ENCODE peak calls at places on chromosomes 12 and 14, in four cellular contexts. K is AG10803, N is stomach, E is brain microvascular endothelial cell. I is an unnamed sample.

GRCh38 chr12:123398177-123398916 is 14.4 kb downstream of the KMT5A start:
- DNase-seq in K (peak), N (peak), E (peak), I (peak)

GRCh38 chr12:105706321-105706972 is 376.0 kb downstream of the C12orf75 start:
- DNase-seq in K (peak), N (no peak), E (peak), I (peak)

GRCh38 chr12:48307269-48307668 is 43.5 kb downstream of the ZNF641 start:
- DNase-seq in K (no peak), N (no peak), E (no peak), I (no peak)

GRCh38 chr14:65813760-65814387 is 401.3 kb downstream of the FUT8 start:
- DNase-seq in K (no peak), N (no peak), E (no peak), I (no peak)

GRCh38 chr12:119129827-119130434 is 48.8 kb upstream of the HSPB8 start:
- DNase-seq in K (no peak), N (no peak), E (no peak), I (no peak)

GRCh38 chr14:51386411-51386810 is 146.4 kb downstream of the TMX1 start:
- DNase-seq in K (no peak), N (no peak), E (no peak), I (no peak)

GRCh38 chr12:112261559-112261958 is 120.7 kb downstream of the HECTD4 start:
- DNase-seq in K (no peak), N (no peak), E (no peak), I (no peak)

GRCh38 chr14:102993523-102993922 is 63.8 kb downstream of the CDC42BPB start:
- DNase-seq in K (peak), N (no peak), E (peak), I (peak)

GRCh38 chr12:14836336-14837210 is 6.8 kb downstream of the ART4 start:
- DNase-seq in K (peak), N (no peak), E (peak), I (peak)

GRCh38 chr14:26863736-26864135 is 265.9 kb upstream of the NOVA1 start:
- DNase-seq in K (peak), N (no peak), E (no peak), I (peak)

GRCh38 chr12:95216704-95217376 is 427 bp downstream of the FGD6 start:
- DNase-seq in K (no peak), N (no peak), E (no peak), I (no peak)

GRCh38 chr14:90547250-90547649 is 150.4 kb downstream of the CALM1 start:
- DNase-seq in K (no peak), N (no peak), E (no peak), I (no peak)

GRCh38 chr12:130504836-130505175 is 167.1 kb downstream of the PIWIL1 start:
- DNase-seq in K (no peak), N (no peak), E (no peak), I (no peak)

GRCh38 chr12:78192979-78193378 is 362.3 kb downstream of the NAV3 start:
- DNase-seq in K (peak), N (no peak), E (no peak), I (peak)

GRCh38 chr14:60515244-60515695 is 6.3 kb downstream of the SIX6 start:
- DNase-seq in K (no peak), N (no peak), E (no peak), I (no peak)
- H3K4me3 ChIP-seq in K (no peak), N (peak), E (peak), I (no peak)

DNA sequence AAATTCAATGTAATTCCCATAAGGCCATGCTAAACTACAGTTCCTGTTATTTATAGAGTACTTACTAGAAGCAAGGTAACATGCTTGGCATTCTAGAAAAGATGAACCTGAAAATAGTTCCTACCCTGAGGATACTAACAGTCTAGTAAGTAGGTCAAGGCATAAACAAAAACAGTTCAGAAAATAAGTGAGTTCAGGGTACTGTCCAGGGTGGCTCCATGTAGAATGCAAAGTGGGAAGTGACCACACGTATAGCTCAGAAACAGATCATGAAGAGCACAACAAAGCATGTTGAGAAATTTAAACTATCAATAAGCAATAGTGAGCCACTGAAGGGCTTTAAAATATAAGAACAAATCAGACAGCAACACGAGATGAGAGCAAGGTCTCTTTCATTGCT is 2.3 kb downstream of the TMED10 start:
- DNase-seq in K (no peak), N (no peak), E (no peak), I (no peak)
- H3K4me3 ChIP-seq in K (no peak), N (no peak), E (no peak), I (no peak)

GRCh38 chr12:4271433-4272013 is 2.0 kb upstream of the CCND2 start:
- DNase-seq in K (no peak), N (no peak), E (no peak), I (no peak)
- H3K4me3 ChIP-seq in K (peak), N (peak), E (peak), I (peak)

GRCh38 chr14:53955234-53955556 is 1.4 kb downstream of the BMP4 start:
- DNase-seq in K (no peak), N (no peak), E (no peak), I (no peak)

GRCh38 chr14:53953002-53953827 is 3.4 kb downstream of the BMP4 start:
- DNase-seq in K (peak), N (peak), E (peak), I (peak)

GRCh38 chr14:53955671-53956426 is 776 bp downstream of the BMP4 start:
- DNase-seq in K (no peak), N (peak), E (no peak), I (peak)

GRCh38 chr14:53953828-53954550 is 2.6 kb downstream of the BMP4 start:
- DNase-seq in K (peak), N (no peak), E (peak), I (peak)

GRCh38 chr14:53954551-53955233 is 1.9 kb downstream of the BMP4 start:
- DNase-seq in K (peak), N (no peak), E (peak), I (peak)
- H3K4me3 ChIP-seq in K (peak), N (peak), E (peak), I (peak)

GRCh38 chr12:25251749-25252148 is 1.0 kb upstream of the KRAS start:
- DNase-seq in K (no peak), N (no peak), E (no peak), I (peak)
- H3K4me3 ChIP-seq in K (peak), N (peak), E (peak), I (peak)

DNA sequence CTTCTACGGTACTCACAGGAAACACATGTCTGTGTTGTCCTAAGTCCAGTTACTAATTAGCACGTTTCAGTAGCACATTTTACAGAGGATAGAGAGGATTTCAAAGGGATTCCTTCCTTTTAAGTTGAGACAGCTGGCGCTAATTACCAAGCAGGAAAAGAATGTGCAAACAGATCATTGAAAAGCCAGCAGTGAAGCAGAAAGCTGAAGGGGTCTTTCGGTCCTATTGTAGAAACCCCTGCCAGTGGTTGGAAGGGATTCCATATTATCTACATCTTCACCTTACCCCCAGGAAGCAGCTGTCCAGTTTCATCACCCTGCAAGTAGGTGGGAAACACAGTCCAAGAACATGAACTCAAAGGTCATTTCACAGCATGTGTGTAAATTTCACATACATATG is 292.2 kb downstream of the DUSP6 start:
- DNase-seq in K (no peak), N (no peak), E (no peak), I (no peak)
- H3K4me3 ChIP-seq in K (no peak), N (no peak), E (no peak), I (no peak)

GRCh38 chr12:8038659-8039114 is 6.2 kb downstream of the FOXJ2 start:
- DNase-seq in K (peak), N (peak), E (peak), I (peak)
- H3K4me3 ChIP-seq in K (peak), N (peak), E (peak), I (peak)

GRCh38 chr14:72630374-72630773 is 263.5 kb downstream of the DPF3 start:
- DNase-seq in K (no peak), N (no peak), E (no peak), I (no peak)
- H3K4me3 ChIP-seq in K (no peak), N (no peak), E (no peak), I (no peak)